ENCODE peak calls at places on chromosomes 2 and 18, in five cellular contexts. One of them, this sample, is unnamed. For H3K4me1, the result is how much of the 10 kb centered on the place peaks cover.

GRCh38 chr2:173400760-173401159 is 46.1 kb downstream of the CDCA7 start:
- DNase-seq in endodermal cell: peak
- DNase-seq in colonic mucosa: no peak
- DNase-seq in sigmoid colon: no peak
- DNase-seq in Panc1: no peak
- DNase-seq in this sample: no peak

GRCh38 chr2:86068098-86069047 is 37.3 kb downstream of the POLR1A start:
- DNase-seq in endodermal cell: no peak
- DNase-seq in colonic mucosa: no peak
- DNase-seq in sigmoid colon: no peak
- DNase-seq in Panc1: no peak
- DNase-seq in this sample: no peak

GRCh38 chr2:80168037-80168436 is 136.5 kb downstream of the LRRTM1 start:
- DNase-seq in endodermal cell: no peak
- DNase-seq in colonic mucosa: no peak
- DNase-seq in sigmoid colon: no peak
- DNase-seq in Panc1: no peak
- DNase-seq in this sample: peak

GRCh38 chr2:64273524-64274398 is 129.5 kb upstream of the PELI1 start:
- DNase-seq in endodermal cell: peak
- DNase-seq in colonic mucosa: peak
- DNase-seq in sigmoid colon: peak
- DNase-seq in Panc1: no peak
- DNase-seq in this sample: no peak

GRCh38 chr2:62857139-62857931 is 151.8 kb downstream of the EHBP1 start:
- DNase-seq in endodermal cell: no peak
- DNase-seq in colonic mucosa: no peak
- DNase-seq in sigmoid colon: no peak
- DNase-seq in Panc1: no peak
- DNase-seq in this sample: no peak

GRCh38 chr18:24817150-24818068 is 357.0 kb downstream of the HRH4 start:
- DNase-seq in endodermal cell: peak
- DNase-seq in colonic mucosa: no peak
- DNase-seq in sigmoid colon: no peak
- DNase-seq in Panc1: no peak
- DNase-seq in this sample: no peak

GRCh38 chr2:67268806-67269205 is 128.3 kb upstream of the ETAA1 start:
- DNase-seq in endodermal cell: no peak
- DNase-seq in colonic mucosa: no peak
- DNase-seq in sigmoid colon: no peak
- DNase-seq in Panc1: no peak
- DNase-seq in this sample: no peak

GRCh38 chr2:13651684-13652131 is 935.0 kb downstream of the TRIB2 start:
- DNase-seq in endodermal cell: no peak
- DNase-seq in colonic mucosa: no peak
- DNase-seq in sigmoid colon: no peak
- DNase-seq in Panc1: no peak
- DNase-seq in this sample: no peak

GRCh38 chr2:131413785-131414184 is 49.8 kb upstream of the RAB6D start:
- DNase-seq in endodermal cell: no peak
- DNase-seq in colonic mucosa: no peak
- DNase-seq in sigmoid colon: no peak
- DNase-seq in Panc1: no peak
- DNase-seq in this sample: no peak

GRCh38 chr2:26178746-26179436 is 6.0 kb downstream of the GAREM2 start:
- DNase-seq in endodermal cell: peak
- DNase-seq in colonic mucosa: peak
- DNase-seq in sigmoid colon: no peak
- DNase-seq in Panc1: no peak
- DNase-seq in this sample: no peak

DNA sequence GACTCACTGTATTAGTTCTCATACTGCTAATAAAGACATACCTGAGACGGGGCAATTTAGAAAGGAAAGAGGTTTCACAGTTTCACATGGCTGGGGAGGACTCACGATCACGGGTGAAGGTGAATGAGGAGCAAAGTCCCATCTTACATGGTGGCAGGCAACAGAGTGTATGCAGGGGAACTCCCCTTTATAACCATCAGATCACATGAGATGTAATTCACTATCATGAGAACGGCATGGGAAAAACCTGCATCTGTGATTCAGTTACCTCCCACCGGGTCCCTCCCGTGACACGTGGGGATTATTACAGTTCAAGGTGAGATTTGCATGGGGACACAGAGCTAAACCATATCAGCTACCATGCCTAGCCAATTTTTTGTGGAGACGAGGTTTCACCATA is 168.2 kb downstream of the NEDD4L start:
- DNase-seq in endodermal cell: no peak
- DNase-seq in colonic mucosa: peak
- DNase-seq in sigmoid colon: no peak
- DNase-seq in Panc1: no peak
- DNase-seq in this sample: peak
- H3K4me1 ChIP-seq in endodermal cell: under half
- H3K4me1 ChIP-seq in colonic mucosa: under half
- H3K4me1 ChIP-seq in sigmoid colon: half or more
- H3K4me1 ChIP-seq in Panc1: under half
- H3K4me1 ChIP-seq in this sample: under half

GRCh38 chr2:160253440-160254296 is 53.6 kb upstream of the ITGB6 start:
- DNase-seq in endodermal cell: no peak
- DNase-seq in colonic mucosa: no peak
- DNase-seq in sigmoid colon: no peak
- DNase-seq in Panc1: no peak
- DNase-seq in this sample: no peak
- H3K4me1 ChIP-seq in endodermal cell: under half
- H3K4me1 ChIP-seq in colonic mucosa: under half
- H3K4me1 ChIP-seq in sigmoid colon: under half
- H3K4me1 ChIP-seq in Panc1: under half
- H3K4me1 ChIP-seq in this sample: under half

GRCh38 chr2:237700583-237701032 is 73.2 kb downstream of the LRRFIP1 start:
- DNase-seq in endodermal cell: no peak
- DNase-seq in colonic mucosa: peak
- DNase-seq in sigmoid colon: peak
- DNase-seq in Panc1: no peak
- DNase-seq in this sample: no peak

GRCh38 chr2:237696471-237696870 is 69.1 kb downstream of the LRRFIP1 start:
- DNase-seq in endodermal cell: no peak
- DNase-seq in colonic mucosa: no peak
- DNase-seq in sigmoid colon: no peak
- DNase-seq in Panc1: no peak
- DNase-seq in this sample: no peak

GRCh38 chr2:237699870-237700582 is 72.6 kb downstream of the LRRFIP1 start:
- DNase-seq in endodermal cell: no peak
- DNase-seq in colonic mucosa: no peak
- DNase-seq in sigmoid colon: no peak
- DNase-seq in Panc1: no peak
- DNase-seq in this sample: no peak

GRCh38 chr2:237697586-237698337 is 70.4 kb downstream of the LRRFIP1 start:
- DNase-seq in endodermal cell: no peak
- DNase-seq in colonic mucosa: no peak
- DNase-seq in sigmoid colon: no peak
- DNase-seq in Panc1: no peak
- DNase-seq in this sample: no peak

DNA sequence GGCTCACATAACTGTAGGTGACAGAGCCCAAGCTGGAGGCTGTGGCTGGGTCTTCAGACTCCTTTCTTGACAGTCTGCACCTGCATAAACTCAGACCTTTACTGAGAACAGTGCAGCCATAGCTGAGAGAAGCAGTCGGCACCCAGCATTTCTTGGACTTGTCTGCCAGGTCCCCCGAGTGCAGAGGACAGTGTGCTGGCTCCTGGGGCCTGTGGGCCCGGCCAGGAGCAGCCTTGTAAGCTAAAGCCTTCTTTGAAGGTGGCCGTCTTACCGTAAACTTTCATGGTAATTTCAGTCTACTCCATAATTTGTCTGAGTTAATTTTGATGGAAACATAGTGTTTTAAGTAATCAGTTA is 70.9 kb downstream of the LRRFIP1 start:
- DNase-seq in endodermal cell: no peak
- DNase-seq in colonic mucosa: no peak
- DNase-seq in sigmoid colon: no peak
- DNase-seq in Panc1: no peak
- DNase-seq in this sample: no peak
- H3K4me1 ChIP-seq in endodermal cell: under half
- H3K4me1 ChIP-seq in colonic mucosa: under half
- H3K4me1 ChIP-seq in sigmoid colon: half or more
- H3K4me1 ChIP-seq in Panc1: half or more
- H3K4me1 ChIP-seq in this sample: half or more

GRCh38 chr2:101146535-101146934 is 4.6 kb downstream of the TBC1D8 start:
- DNase-seq in endodermal cell: no peak
- DNase-seq in colonic mucosa: no peak
- DNase-seq in sigmoid colon: no peak
- DNase-seq in Panc1: no peak
- DNase-seq in this sample: no peak

GRCh38 chr2:101149241-101150192 is 1.7 kb downstream of the TBC1D8 start:
- DNase-seq in endodermal cell: peak
- DNase-seq in colonic mucosa: no peak
- DNase-seq in sigmoid colon: no peak
- DNase-seq in Panc1: no peak
- DNase-seq in this sample: no peak

GRCh38 chr2:101148777-101149176 is 2.4 kb downstream of the TBC1D8 start:
- DNase-seq in endodermal cell: no peak
- DNase-seq in colonic mucosa: no peak
- DNase-seq in sigmoid colon: no peak
- DNase-seq in Panc1: no peak
- DNase-seq in this sample: no peak

GRCh38 chr2:101147062-101147461 is 4.1 kb downstream of the TBC1D8 start:
- DNase-seq in endodermal cell: no peak
- DNase-seq in colonic mucosa: no peak
- DNase-seq in sigmoid colon: no peak
- DNase-seq in Panc1: no peak
- DNase-seq in this sample: no peak

GRCh38 chr2:101147971-101148370 is 3.2 kb downstream of the TBC1D8 start:
- DNase-seq in endodermal cell: no peak
- DNase-seq in colonic mucosa: no peak
- DNase-seq in sigmoid colon: no peak
- DNase-seq in Panc1: no peak
- DNase-seq in this sample: no peak
- H3K4me1 ChIP-seq in endodermal cell: under half
- H3K4me1 ChIP-seq in colonic mucosa: under half
- H3K4me1 ChIP-seq in sigmoid colon: under half
- H3K4me1 ChIP-seq in Panc1: half or more
- H3K4me1 ChIP-seq in this sample: under half

GRCh38 chr18:50562686-50563085 is 2.8 kb downstream of the MAPK4 start:
- DNase-seq in endodermal cell: no peak
- DNase-seq in colonic mucosa: no peak
- DNase-seq in sigmoid colon: no peak
- DNase-seq in Panc1: no peak
- DNase-seq in this sample: no peak
- H3K4me1 ChIP-seq in endodermal cell: under half
- H3K4me1 ChIP-seq in colonic mucosa: under half
- H3K4me1 ChIP-seq in sigmoid colon: under half
- H3K4me1 ChIP-seq in Panc1: under half
- H3K4me1 ChIP-seq in this sample: under half